ENCODE peak calls at places on chromosomes 13 and 19, in nine cellular contexts. F, R, T, W, Q, J, H, N and C are unnamed samples.

GRCh38 chr19:52735734-52736133 is 890 bp upstream of the ZNF611 start:
- DNase-seq in F (peak), R (peak), T (no peak), W (no peak), Q (no peak), J (no peak), H (peak), N (peak), C (peak)

GRCh38 chr19:1364070-1364719 is 19.5 kb upstream of the NDUFS7 start:
- DNase-seq in F (no peak), R (no peak), T (no peak), W (no peak), Q (no peak), J (no peak), H (no peak), N (no peak), C (no peak)

GRCh38 chr13:85093808-85094207 is 705.4 kb downstream of the SLITRK6 start:
- DNase-seq in F (no peak), R (peak), T (no peak), W (no peak), Q (no peak), J (peak), H (peak), N (no peak), C (no peak)

GRCh38 chr13:68304287-68304893 is 1074.3 kb upstream of the PCDH9 start:
- DNase-seq in F (no peak), R (no peak), T (peak), W (peak), Q (no peak), J (peak), H (no peak), N (no peak), C (no peak)

GRCh38 chr19:13100871-13101589 is 1.6 kb downstream of the LYL1 start:
- DNase-seq in F (peak), R (no peak), T (no peak), W (no peak), Q (no peak), J (no peak), H (no peak), N (no peak), C (no peak)

GRCh38 chr13:46345400-46345799 is 41.7 kb downstream of the RUBCNL start:
- DNase-seq in F (no peak), R (no peak), T (no peak), W (peak), Q (no peak), J (no peak), H (no peak), N (no peak), C (no peak)

GRCh38 chr19:38831142-38831605 is 420 bp downstream of the ECH1 start:
- DNase-seq in F (peak), R (peak), T (peak), W (no peak), Q (no peak), J (peak), H (peak), N (peak), C (no peak)

GRCh38 chr13:44573071-44573470 is 3.1 kb downstream of the TSC22D1 start:
- DNase-seq in F (no peak), R (no peak), T (no peak), W (no peak), Q (no peak), J (no peak), H (no peak), N (no peak), C (no peak)

GRCh38 chr13:36920612-36921185 is 661 bp upstream of the SMAD9 start:
- DNase-seq in F (no peak), R (no peak), T (peak), W (peak), Q (no peak), J (no peak), H (no peak), N (no peak), C (no peak)

GRCh38 chr13:66410314-66410713 is 819.8 kb downstream of the PCDH9 start:
- DNase-seq in F (no peak), R (no peak), T (no peak), W (no peak), Q (no peak), J (no peak), H (no peak), N (no peak), C (no peak)

GRCh38 chr13:95756072-95756471 is 79.1 kb downstream of the DNAJC3 start:
- DNase-seq in F (no peak), R (no peak), T (no peak), W (no peak), Q (no peak), J (no peak), H (no peak), N (no peak), C (no peak)

GRCh38 chr19:55535579-55536350 is 1.2 kb downstream of the SBK2 start:
- DNase-seq in F (peak), R (no peak), T (no peak), W (no peak), Q (no peak), J (no peak), H (no peak), N (no peak), C (no peak)

GRCh38 chr13:46773556-46773955 is 23.4 kb downstream of the ESD start:
- DNase-seq in F (no peak), R (no peak), T (no peak), W (no peak), Q (no peak), J (no peak), H (no peak), N (no peak), C (no peak)

GRCh38 chr19:21677696-21678418 is 89.5 kb downstream of the ZNF100 start:
- DNase-seq in F (peak), R (peak), T (no peak), W (no peak), Q (peak), J (no peak), H (no peak), N (no peak), C (no peak)

GRCh38 chr13:99374994-99375805 is 68.0 kb upstream of the GPR183 start:
- DNase-seq in F (peak), R (no peak), T (no peak), W (no peak), Q (no peak), J (no peak), H (no peak), N (no peak), C (no peak)

GRCh38 chr19:55362990-55363716 is at the start of gene GARIN5B:
- DNase-seq in F (no peak), R (no peak), T (no peak), W (no peak), Q (no peak), J (no peak), H (no peak), N (no peak), C (no peak)

GRCh38 chr19:9109959-9110358 is 2.7 kb upstream of the OR7G2 start:
- DNase-seq in F (no peak), R (no peak), T (no peak), W (no peak), Q (no peak), J (no peak), H (no peak), N (no peak), C (no peak)

GRCh38 chr19:1725100-1726064 is 27.9 kb upstream of the ONECUT3 start:
- DNase-seq in F (peak), R (peak), T (peak), W (peak), Q (peak), J (peak), H (peak), N (peak), C (peak)

GRCh38 chr19:14476663-14477401 is 1.7 kb upstream of the PTGER1 start:
- DNase-seq in F (peak), R (peak), T (peak), W (no peak), Q (no peak), J (no peak), H (no peak), N (no peak), C (peak)

GRCh38 chr19:3969435-3970312 is 1.2 kb downstream of the DAPK3 start:
- DNase-seq in F (peak), R (no peak), T (peak), W (no peak), Q (no peak), J (no peak), H (no peak), N (no peak), C (no peak)

GRCh38 chr19:4589579-4590410 is 30.3 kb upstream of the SEMA6B start:
- DNase-seq in F (peak), R (peak), T (no peak), W (no peak), Q (no peak), J (peak), H (no peak), N (no peak), C (peak)

GRCh38 chr13:113441661-113442060 is 11.6 kb downstream of the ADPRHL1 start:
- DNase-seq in F (no peak), R (no peak), T (no peak), W (no peak), Q (no peak), J (no peak), H (no peak), N (no peak), C (no peak)

GRCh38 chr19:29162694-29163093 is 50.3 kb downstream of the UQCRFS1 start:
- DNase-seq in F (no peak), R (no peak), T (no peak), W (no peak), Q (no peak), J (no peak), H (no peak), N (no peak), C (no peak)

GRCh38 chr13:110886475-110887241 is 28.2 kb downstream of the ANKRD10 start:
- DNase-seq in F (no peak), R (no peak), T (no peak), W (no peak), Q (no peak), J (no peak), H (no peak), N (no peak), C (peak)

GRCh38 chr19:37997911-37998344 is 90.9 kb downstream of the SIPA1L3 start:
- DNase-seq in F (no peak), R (no peak), T (peak), W (no peak), Q (peak), J (no peak), H (peak), N (no peak), C (no peak)

GRCh38 chr19:2154587-2155075 is 3.3 kb upstream of the AP3D1 start:
- DNase-seq in F (no peak), R (no peak), T (peak), W (no peak), Q (no peak), J (no peak), H (no peak), N (no peak), C (no peak)

GRCh38 chr13:79475569-79475968 is 5.4 kb upstream of the NDFIP2 start:
- DNase-seq in F (no peak), R (no peak), T (no peak), W (no peak), Q (no peak), J (no peak), H (no peak), N (no peak), C (no peak)

GRCh38 chr19:30437869-30438268 is 65.7 kb downstream of the ZNF536 start:
- DNase-seq in F (no peak), R (no peak), T (no peak), W (no peak), Q (no peak), J (no peak), H (no peak), N (no peak), C (no peak)